ENCODE peak calls at places on chromosomes 7 and 10, in four cellular contexts. V is GM12878, H is K562, F is HepG2. G is an unnamed sample.
A peak's percentile ranks its signal among the peaks of the same experiment; 100 is the strongest.

GRCh38 chr10:79938728-79939380 is 10.1 kb downstream of the SFTPD start:
- DNase-seq in H (no peak), F (no peak), V (no peak), G (no peak)

GRCh38 chr7:86444245-86444644 is 199.5 kb upstream of the GRM3 start:
- DNase-seq in F (no peak), H (no peak), V (no peak), G (no peak)

GRCh38 chr10:88127266-88127665 is 263.8 kb downstream of the PTEN start:
- DNase-seq in V (no peak), F (no peak), H (no peak), G (no peak)

GRCh38 chr7:91636129-91636724 is 244.3 kb downstream of the MTERF1 start:
- DNase-seq in H (no peak), F (peak; percentile 35), V (no peak), G (peak; percentile 10)

GRCh38 chr7:55021951-55022617 is 3.3 kb downstream of the EGFR start:
- DNase-seq in V (no peak), F (no peak), H (no peak), G (no peak)

GRCh38 chr7:100486753-100487446 is 3.2 kb downstream of the NYAP1 start:
- DNase-seq in F (no peak), H (peak; percentile 41), V (no peak), G (no peak)

GRCh38 chr7:25617219-25617618 is 388.9 kb upstream of the NPVF start:
- DNase-seq in H (no peak), F (no peak), V (no peak), G (no peak)

GRCh38 chr7:88095-88926 is 104.1 kb upstream of the FAM20C start:
- DNase-seq in F (no peak), V (no peak), H (peak; percentile 38), G (peak; percentile 27)

GRCh38 chr10:43222296-43222695 is 44.6 kb downstream of the RASGEF1A start:
- DNase-seq in H (no peak), V (no peak), F (no peak), G (no peak)

GRCh38 chr10:132554991-132555647 is 17.5 kb downstream of the INPP5A start:
- DNase-seq in H (peak; percentile 76), F (no peak), V (no peak), G (no peak)

GRCh38 chr7:13981070-13981469 is 8.4 kb downstream of the ETV1 start:
- DNase-seq in V (no peak), H (peak; percentile 74), F (no peak), G (peak; percentile 63)

GRCh38 chr7:102454423-102454822 is 10.2 kb downstream of the ALKBH4 start:
- DNase-seq in H (no peak), V (no peak), F (no peak), G (no peak)

GRCh38 chr7:69342154-69342884 is 256.0 kb upstream of the AUTS2 start:
- DNase-seq in H (no peak), F (no peak), V (no peak), G (no peak)

GRCh38 chr7:91083855-91084644 is 180.2 kb upstream of the FZD1 start:
- DNase-seq in V (no peak), F (no peak), H (no peak), G (no peak)

GRCh38 chr10:122636953-122637352 is 62.7 kb downstream of the C10orf120 start:
- DNase-seq in F (no peak), H (no peak), V (no peak), G (no peak)

GRCh38 chr10:102419561-102420442 is 834 bp upstream of the FBXL15 start:
- DNase-seq in V (no peak), H (peak; percentile 82), F (peak; percentile 35), G (peak; percentile 91)
- TF ChIP-seq FOXK2 in V (no peak), H (no peak), F (no peak), G (no peak)

DNA sequence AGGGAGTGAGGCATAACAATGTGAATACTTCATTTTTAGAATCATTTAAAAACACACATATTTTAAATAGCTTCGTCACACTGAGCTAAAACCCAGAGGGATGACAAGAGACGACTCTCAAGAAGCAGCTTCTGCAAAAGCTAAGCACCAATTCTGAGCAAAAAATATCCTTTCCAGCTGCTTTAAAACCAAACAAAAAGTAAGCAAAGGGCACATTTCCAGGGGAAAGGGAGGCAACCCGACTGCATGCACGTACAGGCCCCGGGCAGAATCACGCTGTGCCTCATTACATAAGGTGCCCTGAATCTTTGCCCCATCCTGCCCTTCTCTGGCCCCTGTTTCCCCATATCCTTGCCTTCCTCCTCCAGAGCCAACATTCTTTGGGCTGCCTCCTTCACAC is 78.4 kb downstream of the DGKI start:
- DNase-seq in V (no peak), H (no peak), F (no peak), G (no peak)
- TF ChIP-seq FOXK2 in V (no peak), H (no peak), F (no peak), G (no peak)

GRCh38 chr10:3119796-3120459 is 52.6 kb downstream of the PFKP start:
- DNase-seq in H (peak; percentile 51), F (no peak), V (no peak), G (peak; percentile 66)

GRCh38 chr10:3122486-3123205 is 49.9 kb downstream of the PITRM1 start:
- DNase-seq in H (no peak), F (no peak), V (no peak), G (no peak)

GRCh38 chr10:3124412-3125175 is 48.0 kb downstream of the PITRM1 start:
- DNase-seq in H (no peak), F (no peak), V (no peak), G (no peak)

GRCh38 chr10:3123571-3124411 is 48.8 kb downstream of the PITRM1 start:
- DNase-seq in H (no peak), V (no peak), F (no peak), G (no peak)

DNA sequence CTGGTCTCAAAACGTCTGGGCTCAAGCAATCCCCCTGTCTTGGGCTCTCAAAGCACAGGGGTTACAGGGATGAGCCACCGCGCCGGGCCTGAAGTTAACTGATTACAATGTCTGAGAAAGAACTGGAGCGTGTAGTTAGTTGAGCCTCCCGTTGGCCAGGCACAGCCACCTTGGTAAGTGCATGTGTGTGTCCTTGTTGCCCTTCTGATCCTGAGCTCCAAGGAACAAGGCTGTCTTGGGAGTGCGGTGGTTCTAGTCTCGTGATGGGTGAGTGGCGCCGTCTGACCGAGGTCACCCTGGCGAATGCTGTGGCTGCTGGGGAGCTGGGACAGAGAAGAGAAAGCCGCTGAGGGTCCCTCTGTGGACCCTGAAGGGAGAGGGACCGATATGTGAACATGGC is 50.5 kb downstream of the PITRM1 start:
- DNase-seq in F (no peak), H (no peak), V (no peak), G (no peak)
- TF ChIP-seq FOXK2 in F (no peak), H (no peak), V (no peak), G (no peak)

GRCh38 chr7:66119502-66119901 is 4.9 kb downstream of the CRCP start:
- DNase-seq in F (no peak), H (no peak), V (no peak), G (no peak)

DNA sequence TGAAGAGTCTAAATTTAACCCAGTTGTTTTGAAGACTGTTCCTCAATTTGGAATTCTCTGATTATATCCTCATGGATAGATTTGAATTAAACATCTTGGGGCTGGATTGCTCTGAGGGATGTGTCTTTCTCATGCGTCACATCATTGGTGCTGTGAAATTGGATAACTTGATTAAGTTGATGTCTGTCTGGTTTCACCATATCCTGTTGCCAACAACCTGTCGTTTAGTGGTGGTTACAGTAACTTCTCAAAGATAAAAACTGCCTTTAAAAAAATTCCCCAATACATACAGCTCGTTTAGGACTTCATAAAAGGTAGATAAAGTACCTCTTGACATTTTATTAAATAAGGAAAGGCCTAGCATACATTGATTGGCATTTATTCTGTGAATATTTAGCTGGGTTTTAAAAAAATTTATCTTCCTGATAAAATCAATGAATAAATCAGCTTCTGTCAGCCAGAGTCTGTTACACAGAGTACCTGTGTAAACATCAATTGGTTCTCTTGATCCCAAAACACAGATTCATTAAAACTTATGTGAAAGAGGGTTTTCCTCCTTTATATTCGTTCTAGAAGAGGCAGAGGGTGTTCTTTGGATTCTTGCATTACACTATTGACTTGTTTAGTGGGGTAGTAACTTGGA is 10.5 kb downstream of the CRCP start:
- DNase-seq in V (no peak), F (no peak), H (no peak), G (no peak)
- TF ChIP-seq FOXK2 in V (no peak), F (no peak), H (no peak), G (no peak)

GRCh38 chr7:87918740-87919139 is 15.3 kb upstream of the ADAM22 start:
- DNase-seq in V (no peak), F (no peak), H (no peak), G (no peak)
- TF ChIP-seq FOXK2 in V (no peak), F (no peak), H (no peak), G (no peak)

GRCh38 chr10:86706401-86706841 is 38.1 kb downstream of the LDB3 start:
- DNase-seq in V (no peak), H (no peak), F (no peak), G (no peak)
- TF ChIP-seq FOXK2 in V (no peak), H (no peak), F (no peak), G (no peak)